ENCODE peak calls at places on chromosomes 4 and X, in six cellular contexts. H, D, Z, K, I and U are unnamed samples.
A peak's percentile ranks its signal among the peaks of the same experiment; 100 is the strongest.

GRCh38 chr4:7981738-7982394 is 42.2 kb upstream of the AFAP1 start:
- DNase-seq in H (no peak), D (peak; percentile 47), Z (no peak), K (no peak), I (no peak), U (no peak)

GRCh38 chr4:7822858-7823257 is 116.8 kb downstream of the AFAP1 start:
- DNase-seq in H (no peak), D (no peak), Z (no peak), K (no peak), I (no peak), U (no peak)

GRCh38 chr4:71268156-71268555 is 70.7 kb upstream of the SLC4A4 start:
- DNase-seq in H (no peak), D (no peak), Z (no peak), K (peak; percentile 58), I (no peak), U (no peak)

GRCh38 chrX:13448941-13449340 is 120.5 kb upstream of the EGFL6 start:
- DNase-seq in H (no peak), D (no peak), Z (no peak), K (no peak), I (no peak), U (no peak)

GRCh38 chr4:128159967-128160366 is 98.9 kb downstream of the LARP1B start:
- DNase-seq in H (no peak), D (no peak), Z (no peak), K (peak; percentile 55), I (no peak), U (peak; percentile 89)

GRCh38 chrX:108439961-108440696 is 491 bp downstream of the COL4A5 start:
- DNase-seq in H (no peak), D (no peak), Z (no peak), K (peak; percentile 42), I (no peak), U (no peak)

GRCh38 chrX:50888884-50889283 is 21.7 kb upstream of the BMP15 start:
- DNase-seq in H (no peak), D (no peak), Z (no peak), K (no peak), I (no peak), U (no peak)

GRCh38 chrX:75522565-75523411 is at the start of gene ZDHHC15:
- DNase-seq in H (peak; percentile 1), D (peak; percentile 18), Z (no peak), K (peak; percentile 0), I (peak; percentile 58), U (no peak)

GRCh38 chrX:20266810-20267598 is at the start of gene RPS6KA3:
- DNase-seq in H (peak; percentile 88), D (peak; percentile 91), Z (peak; percentile 66), K (peak; percentile 85), I (peak; percentile 84), U (peak; percentile 37)

GRCh38 chr4:38768968-38769394 is 13.8 kb downstream of the TLR10 start:
- DNase-seq in H (no peak), D (no peak), Z (peak; percentile 36), K (peak; percentile 42), I (no peak), U (no peak)

GRCh38 chrX:113962338-113962737 is 621.5 kb upstream of the HTR2C start:
- DNase-seq in H (peak; percentile 1), D (no peak), Z (peak; percentile 2), K (no peak), I (no peak), U (no peak)

GRCh38 chr4:182831376-182831775 is 85.8 kb downstream of the DCTD start:
- DNase-seq in H (no peak), D (no peak), Z (no peak), K (no peak), I (no peak), U (no peak)

GRCh38 chr4:5989236-5990225 is 28.7 kb downstream of the C4orf50 start:
- DNase-seq in H (no peak), D (no peak), Z (no peak), K (no peak), I (no peak), U (no peak)

GRCh38 chrX:66030505-66031317 is 9.2 kb downstream of the VSIG4 start:
- DNase-seq in H (peak; percentile 17), D (peak; percentile 50), Z (no peak), K (peak; percentile 32), I (no peak), U (no peak)

GRCh38 chr4:96347582-96347981 is 507.7 kb downstream of the PDHA2 start:
- DNase-seq in H (no peak), D (no peak), Z (no peak), K (no peak), I (no peak), U (no peak)

GRCh38 chr4:152628128-152628527 is 51.7 kb downstream of the TMEM154 start:
- DNase-seq in H (no peak), D (no peak), Z (no peak), K (no peak), I (no peak), U (no peak)

GRCh38 chrX:38513087-38513742 is 48.1 kb upstream of the TSPAN7 start:
- DNase-seq in H (no peak), D (no peak), Z (peak; percentile 3), K (no peak), I (no peak), U (no peak)

GRCh38 chr4:73446336-73446938 is 10.4 kb downstream of the AFP start:
- DNase-seq in H (peak; percentile 37), D (no peak), Z (peak; percentile 69), K (peak; percentile 56), I (peak; percentile 28), U (no peak)

GRCh38 chr4:140186651-140187315 is 32.8 kb upstream of the MAML3 start:
- DNase-seq in H (no peak), D (peak; percentile 75), Z (peak; percentile 4), K (peak; percentile 45), I (no peak), U (peak; percentile 10)

GRCh38 chrX:3713225-3713936 is at the start of gene PRKX:
- DNase-seq in H (peak; percentile 79), D (peak; percentile 77), Z (peak; percentile 24), K (peak; percentile 55), I (no peak), U (no peak)